ENCODE peak calls at places on chromosomes 3 and 15, in nine cellular contexts. T is pancreas, P is suprapubic skin, F is tibial nerve, A is ovary, X is keratinocyte, H is spleen, I is right lobe of liver, K is heart right ventricle. Z is an unnamed sample.

GRCh38 chr3:183265713-183266417 is 12.8 kb downstream of the B3GNT5 start:
- DNase-seq in T (no peak), P (no peak), F (no peak), A (no peak), X (peak; percentile 99), H (no peak), I (no peak), K (no peak), Z (peak; percentile 35)

GRCh38 chr15:39783244-39783820 is 691 bp upstream of the FSIP1 start:
- DNase-seq in T (no peak), P (no peak), F (no peak), A (no peak), X (no peak), H (no peak), I (no peak), K (no peak), Z (no peak)

GRCh38 chr15:52415628-52416027 is 113.1 kb downstream of the MYO5A start:
- DNase-seq in T (no peak), P (no peak), F (no peak), A (no peak), X (no peak), H (no peak), I (no peak), K (no peak), Z (no peak)

GRCh38 chr15:71044006-71044405 is 71.3 kb upstream of the THSD4 start:
- DNase-seq in T (no peak), P (no peak), F (no peak), A (no peak), X (peak; percentile 65), H (no peak), I (no peak), K (no peak), Z (no peak)

GRCh38 chr3:9862391-9863235 is 17.4 kb downstream of the CIDEC start:
- DNase-seq in T (peak; percentile 65), P (peak; percentile 74), F (peak; percentile 28), A (peak; percentile 60), X (no peak), H (peak; percentile 84), I (peak; percentile 74), K (peak; percentile 44), Z (no peak)

GRCh38 chr15:101024111-101024695 is 105.0 kb downstream of the LRRK1 start:
- DNase-seq in T (no peak), P (peak; percentile 59), F (peak; percentile 49), A (peak; percentile 72), X (no peak), H (peak; percentile 45), I (no peak), K (peak; percentile 52), Z (peak; percentile 40)

GRCh38 chr3:78974181-78974770 is 793.5 kb downstream of the ROBO1 start:
- DNase-seq in T (no peak), P (no peak), F (no peak), A (no peak), X (no peak), H (no peak), I (no peak), K (no peak), Z (no peak)

GRCh38 chr15:23890218-23890617 is 203.1 kb upstream of the NDN start:
- DNase-seq in T (no peak), P (no peak), F (no peak), A (no peak), X (no peak), H (no peak), I (no peak), K (no peak), Z (no peak)

GRCh38 chr3:15637131-15637951 is 35.8 kb downstream of the BTD start:
- DNase-seq in T (no peak), P (no peak), F (no peak), A (no peak), X (no peak), H (no peak), I (no peak), K (no peak), Z (no peak)

GRCh38 chr3:186024210-186024609 is 84.7 kb downstream of the ETV5 start:
- DNase-seq in T (no peak), P (no peak), F (no peak), A (peak; percentile 20), X (no peak), H (no peak), I (no peak), K (peak; percentile 29), Z (peak; percentile 23)

GRCh38 chr15:82548700-82549099 is 8.4 kb upstream of the RPS17 start:
- DNase-seq in T (no peak), P (no peak), F (no peak), A (no peak), X (no peak), H (no peak), I (no peak), K (no peak), Z (no peak)

GRCh38 chr3:44958406-44958805 is 17.6 kb downstream of the ZDHHC3 start:
- DNase-seq in T (no peak), P (no peak), F (no peak), A (no peak), X (no peak), H (no peak), I (no peak), K (no peak), Z (no peak)

GRCh38 chr3:44957986-44958385 is 18.0 kb downstream of the ZDHHC3 start:
- DNase-seq in T (no peak), P (no peak), F (no peak), A (no peak), X (no peak), H (no peak), I (no peak), K (no peak), Z (no peak)

GRCh38 chr3:44962606-44963393 is 13.2 kb downstream of the ZDHHC3 start:
- DNase-seq in T (no peak), P (no peak), F (no peak), A (no peak), X (no peak), H (no peak), I (no peak), K (no peak), Z (no peak)

GRCh38 chr3:44961888-44962287 is 14.1 kb downstream of the ZDHHC3 start:
- DNase-seq in T (no peak), P (no peak), F (no peak), A (no peak), X (no peak), H (no peak), I (no peak), K (no peak), Z (no peak)

DNA sequence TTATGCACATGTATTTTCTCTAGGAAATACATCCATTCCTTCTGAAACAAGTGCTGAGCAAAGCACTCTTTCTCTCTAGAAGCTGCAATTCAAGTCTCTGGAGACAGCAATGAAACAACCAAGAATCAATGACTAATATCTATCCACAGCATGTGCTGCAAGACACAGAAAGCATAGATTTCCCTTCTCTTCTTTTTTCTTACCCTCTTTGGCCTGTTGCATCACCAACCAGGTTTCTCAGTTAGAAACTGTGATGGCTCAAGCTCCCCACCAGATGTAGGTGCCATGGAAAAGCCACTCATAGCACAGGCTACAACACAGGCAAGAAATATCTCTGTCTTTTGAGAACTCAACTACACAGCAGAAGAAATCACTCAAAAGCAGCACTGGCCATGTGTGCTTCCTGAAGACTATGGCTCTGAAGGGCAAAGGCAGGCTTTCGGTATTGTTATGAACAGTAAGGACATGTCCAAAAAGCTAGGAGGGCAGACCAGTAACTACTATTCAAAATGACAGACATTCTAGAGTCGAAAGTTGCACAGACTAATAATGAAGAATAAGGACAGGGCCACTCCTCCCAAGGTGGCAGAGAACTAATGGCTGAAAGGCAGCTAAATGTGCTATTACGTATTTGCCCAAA is 15.5 kb downstream of the ZDHHC3 start:
- DNase-seq in T (no peak), P (no peak), F (no peak), A (no peak), X (no peak), H (no peak), I (no peak), K (no peak), Z (no peak)
- H3K27ac ChIP-seq in T (no peak overlapping the region), P (no peak overlapping the region), F (no peak overlapping the region), A (no peak overlapping the region), X (no peak overlapping the region), H (no peak overlapping the region), I (no peak overlapping the region), K (no peak overlapping the region), Z (no peak overlapping the region)

GRCh38 chr3:138434276-138434874 is at the start of gene ESYT3:
- DNase-seq in T (peak; percentile 85), P (peak; percentile 76), F (peak; percentile 45), A (peak; percentile 73), X (peak; percentile 54), H (no peak), I (peak; percentile 83), K (peak; percentile 57), Z (peak; percentile 62)
- H3K4me3 ChIP-seq in T (peak within 1 kb of the TSS; percentile 45), P (peak within 1 kb of the TSS; percentile 65), F (peak within 1 kb of the TSS; percentile 39), A (peak within 1 kb of the TSS; percentile 43), X (peak within 1 kb of the TSS; percentile 65), H (peak within 1 kb of the TSS; percentile 52), I (peak within 1 kb of the TSS; percentile 29), K (peak within 1 kb of the TSS; percentile 60), Z (peak within 1 kb of the TSS; percentile 55)

GRCh38 chr3:190119734-190120133 is 963 bp downstream of the P3H2 start:
- DNase-seq in T (no peak), P (no peak), F (no peak), A (no peak), X (no peak), H (no peak), I (no peak), K (no peak), Z (no peak)

GRCh38 chr3:190122198-190122771 is 1.6 kb upstream of the P3H2 start:
- DNase-seq in T (no peak), P (no peak), F (no peak), A (no peak), X (no peak), H (no peak), I (no peak), K (no peak), Z (no peak)

GRCh38 chr3:190117995-190118394 is 2.7 kb downstream of the P3H2 start:
- DNase-seq in T (no peak), P (no peak), F (no peak), A (no peak), X (no peak), H (no peak), I (no peak), K (no peak), Z (no peak)

GRCh38 chr3:190121061-190121765 is 516 bp upstream of the P3H2 start:
- DNase-seq in T (no peak), P (no peak), F (no peak), A (peak; percentile 41), X (no peak), H (no peak), I (no peak), K (no peak), Z (no peak)

GRCh38 chr3:190120161-190121060 is at the start of gene P3H2:
- DNase-seq in T (peak; percentile 75), P (peak; percentile 73), F (peak; percentile 30), A (peak; percentile 89), X (peak; percentile 33), H (peak; percentile 89), I (peak; percentile 86), K (peak; percentile 76), Z (peak; percentile 86)
- TF ChIP-seq CTCF in T (no peak), P (peak; percentile 40), F (peak; percentile 38), A (peak; percentile 67), X (peak; percentile 56), H (peak; percentile 44), I (peak; percentile 40), K (no peak), Z (peak; percentile 50)

DNA sequence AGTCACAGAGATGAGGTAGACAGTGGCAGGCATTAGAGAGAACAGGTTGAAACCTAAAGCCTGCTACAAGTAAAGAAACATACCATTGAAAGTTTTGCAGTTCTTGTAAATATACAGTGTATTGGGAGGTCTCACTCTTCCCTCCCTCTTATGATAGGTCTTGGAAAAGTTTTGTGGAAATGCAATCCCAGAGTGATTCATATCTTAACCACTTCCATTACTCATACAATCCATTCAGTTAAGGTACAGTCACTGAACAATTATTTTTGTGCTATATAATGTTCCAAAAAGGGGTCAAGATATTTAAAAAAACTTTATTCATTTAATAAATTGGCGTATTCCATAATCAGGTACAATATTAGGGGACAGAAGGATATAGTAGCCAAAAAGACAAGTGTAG is 737.7 kb upstream of the ALCAM start:
- DNase-seq in T (no peak), P (no peak), F (no peak), A (no peak), X (peak; percentile 11), H (no peak), I (no peak), K (no peak), Z (no peak)
- H3K27ac ChIP-seq in T (no peak overlapping the region), P (no peak overlapping the region), F (no peak overlapping the region), A (no peak overlapping the region), X (peak overlapping the region; percentile 3), H (no peak overlapping the region), I (no peak overlapping the region), K (no peak overlapping the region), Z (no peak overlapping the region)